ENCODE peak calls at places on chromosome 10, in seven cellular contexts. P is globus pallidus; D is NCI-H2029; Z is NCI-H526; K is skeletal muscle cell; V is nucleus accumbens; R is effector CD4-positive, alpha-beta T cell. X is an unnamed sample.

GRCh38 chr10:49082767-49083166 is 32.6 kb downstream of the VSTM4 start:
- DNase-seq in R (no peak), K (no peak), V (no peak), Z (no peak), P (peak), D (no peak), X (no peak)

GRCh38 chr10:35341521-35341920 is 5.2 kb downstream of the CCNY start:
- DNase-seq in P (no peak), R (no peak), D (no peak), K (no peak), Z (no peak), V (no peak), X (no peak)

GRCh38 chr10:116669832-116670644 is 49.3 kb downstream of the PNLIPRP2 start:
- DNase-seq in R (no peak), P (no peak), Z (no peak), D (no peak), V (peak), K (no peak), X (peak)

GRCh38 chr10:14513061-14513460 is 182.3 kb upstream of the FRMD4A start:
- DNase-seq in Z (no peak), P (no peak), D (no peak), K (no peak), V (no peak), R (no peak), X (no peak)

GRCh38 chr10:89954787-89955566 is 253.6 kb downstream of the KIF20B start:
- DNase-seq in P (no peak), V (no peak), R (no peak), K (no peak), Z (no peak), D (no peak), X (no peak)

GRCh38 chr10:131948501-131948900 is 33.2 kb downstream of the BNIP3 start:
- DNase-seq in K (no peak), Z (no peak), D (no peak), P (no peak), V (no peak), R (no peak), X (no peak)

GRCh38 chr10:64174666-64175265 is 653.6 kb downstream of the REEP3 start:
- DNase-seq in V (peak), Z (no peak), K (no peak), P (no peak), R (no peak), D (no peak), X (no peak)

GRCh38 chr10:24394479-24395190 is 185.7 kb downstream of the KIAA1217 start:
- DNase-seq in R (no peak), K (no peak), V (no peak), D (no peak), P (no peak), Z (no peak), X (no peak)

GRCh38 chr10:104353325-104354048 is at the start of gene CFAP58:
- DNase-seq in Z (peak), D (peak), K (no peak), R (peak), V (peak), P (peak), X (peak)

GRCh38 chr10:9814285-9814866 is 1203.3 kb upstream of the CELF2 start:
- DNase-seq in K (peak), P (no peak), R (no peak), D (no peak), V (no peak), Z (no peak), X (no peak)

GRCh38 chr10:129870926-129871660 is 93.0 kb downstream of the EBF3 start:
- DNase-seq in R (no peak), D (peak), Z (peak), P (no peak), K (peak), V (no peak), X (peak)

GRCh38 chr10:126062132-126063032 is 166.0 kb downstream of the FANK1 start:
- DNase-seq in Z (no peak), R (no peak), K (peak), V (peak), P (peak), D (no peak), X (no peak)

GRCh38 chr10:15385552-15386455 is 14.7 kb upstream of the FAM171A1 start:
- DNase-seq in Z (no peak), P (no peak), V (no peak), K (no peak), D (no peak), R (no peak), X (no peak)

GRCh38 chr10:23535381-23535780 is 96.5 kb downstream of the OTUD1 start:
- DNase-seq in Z (no peak), R (no peak), P (no peak), D (no peak), V (no peak), K (no peak), X (no peak)

GRCh38 chr10:6119423-6119822 is 30.6 kb downstream of the RBM17 start:
- DNase-seq in V (no peak), D (no peak), P (no peak), K (no peak), R (no peak), Z (no peak), X (no peak)

GRCh38 chr10:63042256-63042655 is 90.9 kb upstream of the NRBF2 start:
- DNase-seq in Z (no peak), K (no peak), D (no peak), R (no peak), P (no peak), V (no peak), X (peak)

GRCh38 chr10:23069019-23069665 is 26.2 kb upstream of the MSRB2 start:
- DNase-seq in D (no peak), R (no peak), P (no peak), Z (no peak), V (no peak), K (no peak), X (no peak)

X was measured in SK-N-DZ.